ENCODE peak calls at places on chromosomes 12 and 14, in ten cellular contexts. C is effector memory CD4-positive, alpha-beta T cell; Z is stimulated activated CD8-positive, alpha-beta memory T cell treated with anti-CD3 and anti-CD28 coated beads, Interleukin-4, amount 100 ng/mL, for 24 hours; R is foreskin fibroblast; U is OCI-LY7; H is WTC11; F is HCEC 1CT; Q is cardiac septum; Y is effector CD8-positive, alpha-beta T cell; K is left cardiac atrium. G is an unnamed sample.

GRCh38 chr12:7101047-7101693 is 7.8 kb downstream of the C1RL start:
- DNase-seq in Q (no peak), F (no peak), Z (no peak), H (no peak), R (peak; percentile 22), K (no peak), Y (no peak), U (no peak), C (no peak), G (no peak)

GRCh38 chr12:124837958-124838803 is 25.5 kb downstream of the SCARB1 start:
- DNase-seq in C (no peak), F (peak; percentile 99), Y (no peak), R (peak; percentile 99), U (no peak), H (no peak), K (peak; percentile 77), Q (peak; percentile 88), Z (no peak), G (peak; percentile 89)

GRCh38 chr12:96365604-96366230 is 34.5 kb downstream of the CDK17 start:
- DNase-seq in Y (no peak), R (no peak), K (no peak), Q (no peak), Z (no peak), C (no peak), F (no peak), U (no peak), H (no peak), G (no peak)

GRCh38 chr12:82730832-82731497 is 44.3 kb downstream of the TMTC2 start:
- DNase-seq in K (no peak), Q (no peak), Z (no peak), U (no peak), H (no peak), C (no peak), F (no peak), Y (no peak), R (peak; percentile 15), G (no peak)

GRCh38 chr14:34875031-34875922 is at the start of gene BAZ1A:
- DNase-seq in Q (peak; percentile 84), Z (peak; percentile 5), Y (peak; percentile 22), R (peak; percentile 92), U (peak; percentile 82), H (no peak), C (peak; percentile 32), F (peak; percentile 93), K (peak; percentile 76), G (peak; percentile 86)

GRCh38 chr12:39972119-39972518 is 133.8 kb downstream of the SLC2A13 start:
- DNase-seq in Z (no peak), K (no peak), H (no peak), Q (no peak), C (no peak), R (peak; percentile 23), Y (no peak), U (no peak), F (peak; percentile 15), G (no peak)

GRCh38 chr12:121124402-121125109 is 8.1 kb upstream of the P2RX7 start:
- DNase-seq in Q (no peak), F (peak; percentile 87), R (peak; percentile 64), C (no peak), Y (no peak), H (no peak), K (no peak), U (no peak), Z (no peak), G (peak; percentile 38)

GRCh38 chr12:42070056-42070455 is 74.6 kb downstream of the GXYLT1 start:
- DNase-seq in U (no peak), K (no peak), F (no peak), Y (no peak), H (no peak), Z (no peak), C (no peak), Q (no peak), R (no peak), G (no peak)

GRCh38 chr12:28351414-28351813 is 161.2 kb downstream of the CCDC91 start:
- DNase-seq in Y (no peak), R (no peak), F (no peak), C (no peak), U (no peak), Q (no peak), H (no peak), K (no peak), Z (no peak), G (no peak)

GRCh38 chr12:114848661-114849060 is 164.7 kb upstream of the TBX3 start:
- DNase-seq in Z (no peak), R (peak; percentile 91), K (no peak), Q (no peak), F (no peak), H (no peak), C (no peak), Y (no peak), U (no peak), G (no peak)

GRCh38 chr14:75383721-75384120 is 44.1 kb upstream of the JDP2 start:
- DNase-seq in C (no peak), Z (no peak), Q (no peak), Y (no peak), U (no peak), F (no peak), K (no peak), H (no peak), R (no peak), G (no peak)

GRCh38 chr14:26598081-26598671 is 343 bp upstream of the NOVA1 start:
- DNase-seq in Y (no peak), H (peak; percentile 95), C (no peak), K (peak; percentile 76), Z (peak; percentile 1), F (peak; percentile 86), R (peak; percentile 97), U (no peak), Q (peak; percentile 80), G (peak; percentile 97)

GRCh38 chr14:91918159-91918883 is 29.2 kb downstream of the FBLN5 start:
- DNase-seq in H (no peak), Y (no peak), R (no peak), C (no peak), K (no peak), F (no peak), U (no peak), Q (no peak), Z (no peak), G (no peak)

GRCh38 chr12:104121001-104121400 is 17.0 kb downstream of the NFYB start:
- DNase-seq in U (no peak), C (no peak), Z (no peak), R (peak; percentile 72), Y (no peak), H (no peak), K (no peak), F (peak; percentile 82), Q (no peak), G (no peak)

G was measured in ELF-1.